ENCODE peak calls at places on chromosome 1, in five cellular contexts. F, J, L, M and H are unnamed samples.
A peak's percentile ranks its signal among the peaks of the same experiment; 100 is the strongest.

GRCh38 chr1:2205191-2205952 is 10.8 kb upstream of the FAAP20 start:
- DNase-seq in M (peak; percentile 96), L (peak; percentile 86), J (peak; percentile 98), F (no peak), H (peak; percentile 99)

GRCh38 chr1:236394905-236395779 is 1.1 kb downstream of the EDARADD start:
- DNase-seq in M (no peak), L (peak; percentile 5), F (peak; percentile 76), J (peak; percentile 52), H (peak; percentile 63)

GRCh38 chr1:194829492-194829891 is 1643.1 kb upstream of the B3GALT2 start:
- DNase-seq in F (no peak), L (no peak), J (no peak), M (no peak), H (no peak)

GRCh38 chr1:210600421-210601195 is 271.9 kb downstream of the HHAT start:
- DNase-seq in L (no peak), F (no peak), M (no peak), J (no peak), H (no peak)

GRCh38 chr1:69523032-69523431 is 44.7 kb upstream of the LRRC7 start:
- DNase-seq in L (no peak), F (no peak), J (no peak), M (no peak), H (no peak)

GRCh38 chr1:54324750-54325704 is 81.2 kb downstream of the SSBP3 start:
- DNase-seq in M (no peak), F (no peak), J (no peak), L (no peak), H (no peak)

GRCh38 chr1:241181471-241181870 is 175.5 kb downstream of the RGS7 start:
- DNase-seq in L (no peak), F (no peak), M (no peak), J (no peak), H (no peak)

GRCh38 chr1:167202049-167202448 is 18.6 kb upstream of the POU2F1 start:
- DNase-seq in F (no peak), M (no peak), L (no peak), J (no peak), H (no peak)

GRCh38 chr1:59422921-59423575 is 126.2 kb downstream of the FGGY start:
- DNase-seq in J (peak; percentile 98), F (no peak), L (peak; percentile 97), M (peak; percentile 89), H (peak; percentile 93)

GRCh38 chr1:226702318-226702956 is 36.6 kb downstream of the ITPKB start:
- DNase-seq in J (peak; percentile 66), M (no peak), L (no peak), F (no peak), H (no peak)

GRCh38 chr1:219276029-219276738 is 102.5 kb downstream of the LYPLAL1 start:
- DNase-seq in M (no peak), F (no peak), J (no peak), L (no peak), H (no peak)

GRCh38 chr1:245380790-245381535 is 226.2 kb downstream of the KIF26B start:
- DNase-seq in F (peak; percentile 27), J (no peak), M (no peak), L (no peak), H (no peak)

GRCh38 chr1:15974855-15975254 is 1.0 kb downstream of the ZBTB17 start:
- DNase-seq in F (no peak), J (no peak), M (no peak), L (no peak), H (no peak)
- TF ChIP-seq POLR2AphosphoS5 in F (no peak), J (no peak), M (no peak), L (no peak), H (no peak)

DNA sequence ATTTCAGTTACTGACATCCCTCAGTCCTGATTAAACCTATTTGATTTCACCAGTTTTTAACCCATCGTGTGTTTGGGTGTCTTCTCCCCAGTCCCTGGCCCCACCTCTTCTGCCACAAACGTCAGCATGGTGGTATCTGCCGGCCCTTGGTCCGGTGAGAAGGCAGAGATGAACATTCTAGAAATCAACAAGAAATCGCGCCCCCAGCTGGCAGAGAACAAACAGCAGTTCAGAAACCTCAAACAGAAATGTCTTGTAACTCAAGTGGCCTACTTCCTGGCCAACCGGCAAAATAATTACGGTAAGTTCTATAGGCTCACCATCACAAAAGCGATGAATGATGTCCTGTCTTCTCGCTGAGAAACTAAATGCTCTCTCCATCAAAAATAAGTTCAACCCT is 28.7 kb downstream of the NBPF3 start:
- DNase-seq in J (no peak), F (peak; percentile 46), L (peak; percentile 16), M (no peak), H (no peak)
- TF ChIP-seq CTCF in J (no peak), F (peak; percentile 75), L (peak; percentile 38), M (no peak), H (no peak)

GRCh38 chr1:150160964-150161626 is 11.4 kb downstream of the PLEKHO1 start:
- DNase-seq in F (no peak), J (no peak), L (no peak), M (no peak), H (no peak)
- H3K27ac ChIP-seq in F (peak overlapping the region; percentile 95), J (peak overlapping the region; percentile 93), L (no peak overlapping the region), M (peak overlapping the region; percentile 98), H (peak overlapping the region; percentile 77)

GRCh38 chr1:34987018-34987417 is 1.9 kb upstream of the TMEM35B start:
- DNase-seq in L (no peak), F (no peak), J (no peak), M (no peak), H (no peak)

GRCh38 chr1:34988581-34988980 is 3.4 kb upstream of the TMEM35B start:
- DNase-seq in L (no peak), J (no peak), M (no peak), F (no peak), H (no peak)

GRCh38 chr1:34984435-34985062 is 598 bp downstream of the TMEM35B start:
- DNase-seq in J (no peak), L (peak; percentile 46), F (peak; percentile 72), M (no peak), H (peak; percentile 75)

GRCh38 chr1:34985063-34985770 is at the start of gene TMEM35B:
- DNase-seq in J (peak; percentile 49), F (peak; percentile 86), M (peak; percentile 61), L (peak; percentile 70), H (no peak)

DNA sequence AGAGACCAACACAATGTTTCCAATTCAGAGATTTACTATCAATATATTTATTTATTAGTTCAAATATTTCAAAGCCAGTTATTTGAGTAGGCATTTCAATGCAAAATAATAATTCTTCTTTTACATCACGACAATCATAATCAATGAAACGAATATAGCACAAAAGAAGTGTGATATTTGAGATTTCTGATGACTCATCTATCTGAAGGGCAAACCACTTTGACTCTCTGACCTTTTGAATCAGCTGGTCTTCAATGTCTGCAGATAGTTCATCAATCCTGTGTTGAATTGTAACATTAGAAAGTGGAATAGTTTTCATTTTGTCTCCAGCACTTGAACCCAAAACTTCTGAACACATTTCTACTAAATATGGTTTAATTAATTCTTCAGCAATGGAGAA is 3.0 kb upstream of the TMEM35B start:
- DNase-seq in J (no peak), L (no peak), M (no peak), F (no peak), H (no peak)
- TF ChIP-seq POLR2AphosphoS5 in J (no peak), L (no peak), M (no peak), F (no peak), H (no peak)

GRCh38 chr1:64654519-64655341 is 90.1 kb upstream of the RAVER2 start:
- DNase-seq in J (no peak), F (no peak), L (peak; percentile 17), M (no peak), H (no peak)
- TF ChIP-seq CTCF in J (no peak), F (no peak), L (no peak), M (peak; percentile 23), H (no peak)